ENCODE peak calls at places on chromosomes 3 and 15, in ten cellular contexts. R is B cell, X is H9, Q is AG09309, U is cardiac fibroblast, Y is ovary, Z is esophagus muscularis mucosa, M is AG10803, J is upper lobe of right lung, A is OCI-LY7. H is an unnamed sample.

GRCh38 chr15:75620776-75621536 is 4.6 kb downstream of the SNUPN start:
- DNase-seq in R (no peak), J (peak; percentile 76), X (no peak), M (peak; percentile 96), Q (peak; percentile 89), Z (peak; percentile 94), A (no peak), U (peak; percentile 94), Y (peak; percentile 84), H (no peak)

GRCh38 chr3:132256984-132257383 is 60.2 kb upstream of the ACP3 start:
- DNase-seq in A (peak; percentile 6), Z (no peak), Q (no peak), U (peak; percentile 79), J (no peak), R (no peak), Y (no peak), X (peak; percentile 62), M (peak; percentile 20), H (no peak)

GRCh38 chr3:147002721-147003120 is 397.6 kb upstream of the PLSCR5 start:
- DNase-seq in R (no peak), J (no peak), Q (no peak), U (no peak), Y (no peak), Z (no peak), X (no peak), A (no peak), M (peak; percentile 74), H (no peak)

GRCh38 chr3:107323723-107324122 is 53.5 kb upstream of the CCDC54 start:
- DNase-seq in A (peak; percentile 77), Z (no peak), U (no peak), X (no peak), J (no peak), Q (no peak), M (no peak), Y (no peak), R (no peak), H (no peak)

GRCh38 chr15:32730677-32731654 is 13.2 kb downstream of the GREM1 start:
- DNase-seq in U (peak; percentile 70), R (no peak), M (no peak), X (peak; percentile 89), Y (no peak), J (peak; percentile 88), A (no peak), Q (no peak), Z (no peak), H (no peak)

GRCh38 chr3:183725387-183725786 is 27.8 kb downstream of the YEATS2 start:
- DNase-seq in J (no peak), Z (no peak), R (no peak), Y (no peak), A (no peak), X (no peak), U (no peak), M (no peak), Q (no peak), H (no peak)

GRCh38 chr3:198079771-198080520 is 119.9 kb downstream of the LMLN start:
- DNase-seq in A (peak; percentile 34), Z (no peak), X (peak; percentile 55), J (no peak), Q (no peak), R (no peak), U (peak; percentile 8), Y (no peak), M (no peak), H (peak; percentile 14)

GRCh38 chr3:24272875-24273274 is 221.8 kb downstream of the THRB start:
- DNase-seq in Z (no peak), X (no peak), M (no peak), Y (no peak), U (peak; percentile 14), Q (no peak), J (no peak), A (no peak), R (no peak), H (no peak)

GRCh38 chr15:70480196-70480856 is 283.0 kb downstream of the UACA start:
- DNase-seq in M (no peak), R (peak; percentile 30), U (no peak), Z (no peak), Q (no peak), Y (no peak), A (no peak), X (no peak), J (no peak), H (peak; percentile 63)

GRCh38 chr3:193830791-193831191 is 237.8 kb downstream of the OPA1 start:
- DNase-seq in M (no peak), R (no peak), Q (no peak), J (no peak), Y (no peak), Z (no peak), U (no peak), A (no peak), X (no peak), H (no peak)

GRCh38 chr3:195803309-195803908 is 8.3 kb downstream of the MUC4 start:
- DNase-seq in J (no peak), Z (no peak), U (peak; percentile 55), Q (peak; percentile 5), X (no peak), A (no peak), Y (no peak), R (no peak), M (peak; percentile 34), H (no peak)

GRCh38 chr15:89198934-89199333 is 22.4 kb downstream of the RLBP1 start:
- DNase-seq in R (no peak), Y (no peak), X (no peak), M (no peak), A (no peak), J (no peak), U (no peak), Z (no peak), Q (no peak), H (no peak)

DNA sequence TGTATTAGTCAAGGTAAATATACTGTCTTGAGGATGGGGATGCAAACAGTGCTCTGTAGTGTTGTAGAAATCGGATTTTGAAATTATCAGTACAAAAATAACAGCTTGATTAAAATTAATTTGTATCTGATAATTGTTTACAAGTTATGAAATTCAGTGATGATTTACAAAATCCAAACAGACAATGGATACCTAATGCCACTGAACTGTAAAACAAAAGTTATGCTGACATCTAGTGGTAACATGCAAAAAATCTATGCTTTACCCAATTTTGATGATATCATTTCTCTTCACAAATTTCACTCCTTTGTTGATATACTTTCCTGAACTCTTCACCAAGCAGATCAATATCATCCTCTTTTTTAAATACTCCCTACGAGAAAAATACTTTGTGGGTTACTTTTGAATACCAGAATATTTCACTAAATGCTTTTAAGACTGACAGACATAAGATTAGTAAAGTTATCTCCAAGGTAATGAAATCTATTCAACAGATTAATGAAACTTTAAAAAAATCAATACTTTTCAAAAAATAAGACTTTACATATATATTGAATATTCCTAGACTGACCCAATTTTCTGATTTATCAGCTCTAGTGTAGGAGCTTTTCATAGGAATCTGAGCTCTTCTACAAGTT is 36.0 kb downstream of the MNS1 start:
- DNase-seq in X (no peak), Y (no peak), M (peak; percentile 40), A (peak; percentile 68), U (peak; percentile 60), Q (peak; percentile 10), J (no peak), Z (no peak), R (no peak), H (peak; percentile 34)
- TF ChIP-seq CTCF in X (peak; percentile 78), Y (no peak), M (peak; percentile 63), A (peak; percentile 91), U (peak; percentile 38), Q (peak; percentile 31), J (peak; percentile 54), Z (peak; percentile 45), R (peak; percentile 73), H (no peak)

DNA sequence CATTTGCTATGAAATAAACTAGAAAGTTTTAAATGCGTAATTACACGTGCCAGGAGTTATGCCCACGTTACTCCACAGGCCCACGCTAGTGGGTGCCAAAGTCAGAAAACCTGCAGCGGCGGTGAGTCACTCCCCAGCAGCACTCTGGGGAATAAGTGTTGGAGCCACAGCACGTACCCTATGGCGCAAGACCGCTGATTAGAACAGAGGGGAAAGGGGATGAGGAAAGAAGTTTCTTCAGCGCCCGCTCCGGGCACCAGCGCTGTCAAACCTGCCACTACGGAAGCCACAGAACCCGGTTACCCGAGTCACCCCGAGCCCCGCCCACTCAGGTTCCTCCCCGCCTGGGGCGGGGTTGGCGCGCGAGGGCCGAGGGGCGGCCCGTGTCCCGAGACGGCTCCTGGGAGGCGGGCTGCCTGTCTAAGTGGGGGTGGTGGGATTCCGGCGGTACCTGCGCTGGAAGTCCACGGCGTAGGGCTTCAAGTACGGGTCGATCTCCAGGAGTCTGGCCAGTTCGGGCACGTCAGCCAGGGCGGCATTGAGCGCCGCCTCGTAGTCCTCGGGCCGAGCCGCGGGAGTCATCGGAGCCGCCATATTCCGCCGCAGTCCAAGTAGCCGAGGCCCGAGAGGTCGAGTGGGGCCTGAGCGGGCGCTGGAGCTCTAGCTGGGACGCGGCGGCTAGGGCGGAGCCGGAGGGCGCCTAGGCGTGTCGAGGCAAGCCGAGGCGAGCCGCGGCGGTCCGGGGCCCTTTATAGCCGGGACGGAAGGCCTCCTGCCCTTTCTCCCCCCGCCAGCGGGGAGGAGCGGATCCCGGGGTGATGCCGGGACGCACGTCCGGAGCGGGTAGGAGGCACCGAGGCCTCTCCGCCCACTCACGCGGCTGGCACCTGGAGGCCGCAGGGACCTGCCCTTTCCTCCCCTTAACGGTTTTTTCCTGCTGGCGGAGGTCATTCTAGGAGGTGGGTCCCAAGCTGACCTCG is at the start of gene GBE1:
- DNase-seq in Z (peak; percentile 97), U (peak; percentile 98), Y (peak; percentile 91), A (peak; percentile 92), M (peak; percentile 98), R (peak; percentile 91), X (peak; percentile 90), J (peak; percentile 97), Q (peak; percentile 94), H (peak; percentile 91)
- TF ChIP-seq CTCF in Z (peak; percentile 46), U (peak; percentile 41), Y (peak; percentile 45), A (peak; percentile 59), M (peak; percentile 59), R (peak; percentile 65), X (no peak), J (peak; percentile 53), Q (peak; percentile 47), H (no peak)

DNA sequence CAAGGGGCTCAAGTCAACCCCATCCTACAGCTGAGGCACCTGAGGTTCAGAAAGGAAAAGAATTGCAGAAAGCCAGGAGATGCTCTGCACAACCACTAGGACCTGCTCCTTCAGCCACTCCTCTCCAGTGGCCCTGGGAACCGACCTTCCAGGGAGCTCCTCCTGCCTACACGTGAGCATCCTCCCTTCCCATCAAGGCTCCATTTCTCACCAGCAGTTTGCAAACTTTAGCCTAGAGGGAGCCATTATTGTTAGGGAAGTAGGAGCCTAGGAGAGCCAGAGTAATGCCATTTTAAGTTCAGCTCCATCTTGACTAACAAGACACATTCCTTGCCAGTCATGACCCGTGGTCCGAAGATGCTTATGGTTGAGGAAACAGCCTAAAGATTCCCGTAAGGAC is 11.2 kb upstream of the CHCHD6 start:
- DNase-seq in M (no peak), X (no peak), Y (no peak), R (no peak), U (no peak), A (no peak), Z (no peak), J (no peak), Q (no peak), H (no peak)
- TF ChIP-seq CTCF in M (no peak), X (peak; percentile 49), Y (no peak), R (no peak), U (no peak), A (no peak), Z (no peak), J (no peak), Q (no peak), H (no peak)

DNA sequence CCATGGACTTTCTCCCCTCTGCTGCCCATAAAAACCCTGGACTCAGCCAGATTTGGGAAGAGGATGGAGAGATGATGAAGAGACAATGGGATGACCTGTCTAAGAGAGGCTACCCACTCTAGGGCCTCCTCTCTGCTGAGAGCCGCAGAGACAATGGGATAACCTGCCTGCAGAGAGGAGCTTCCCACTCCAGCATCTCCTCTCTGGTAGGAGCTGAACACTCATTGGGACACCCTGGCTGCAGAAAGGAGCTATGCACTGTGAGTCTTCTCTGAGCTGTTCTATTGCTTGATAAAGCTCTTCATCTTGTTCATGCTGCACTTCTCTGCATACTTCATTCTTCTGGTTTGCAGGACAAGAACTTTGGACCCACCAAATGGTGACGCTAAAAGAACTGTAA is 4.5 kb upstream of the XCR1 start:
- DNase-seq in R (no peak), Q (no peak), Y (no peak), M (no peak), U (no peak), A (no peak), X (no peak), Z (peak; percentile 55), J (no peak), H (no peak)
- TF ChIP-seq CTCF in R (no peak), Q (no peak), Y (no peak), M (no peak), U (no peak), A (no peak), X (no peak), Z (no peak), J (no peak), H (no peak)